ENCODE peak calls at places on chromosome 15, in eight cellular contexts. One of them, this sample, is unnamed.

GRCh38 chr15:29470794-29471193 is 201.2 kb upstream of the NSMCE3 start:
- DNase-seq in Daoy: peak; percentile 37
- DNase-seq in activated naive CD4-positive, alpha-beta T cell treated with anti-CD3 and anti-CD28 coated beads, Interleukin-2, amount 50 U/mL, for 72 hours: no peak
- DNase-seq in pancreas: no peak
- DNase-seq in HTR-8/SVneo: no peak
- DNase-seq in NCI-H1436: no peak
- DNase-seq in NCI-H345: peak; percentile 65
- DNase-seq in posterior vena cava: no peak
- DNase-seq in this sample: no peak

GRCh38 chr15:54841906-54842305 is 354.8 kb downstream of the RSL24D1 start:
- DNase-seq in Daoy: no peak
- DNase-seq in activated naive CD4-positive, alpha-beta T cell treated with anti-CD3 and anti-CD28 coated beads, Interleukin-2, amount 50 U/mL, for 72 hours: no peak
- DNase-seq in pancreas: no peak
- DNase-seq in HTR-8/SVneo: no peak
- DNase-seq in NCI-H1436: no peak
- DNase-seq in NCI-H345: no peak
- DNase-seq in posterior vena cava: no peak
- DNase-seq in this sample: no peak

GRCh38 chr15:94164202-94164807 is 67.1 kb upstream of the MCTP2 start:
- DNase-seq in Daoy: peak; percentile 61
- DNase-seq in activated naive CD4-positive, alpha-beta T cell treated with anti-CD3 and anti-CD28 coated beads, Interleukin-2, amount 50 U/mL, for 72 hours: no peak
- DNase-seq in pancreas: peak; percentile 59
- DNase-seq in HTR-8/SVneo: peak; percentile 17
- DNase-seq in NCI-H1436: peak; percentile 49
- DNase-seq in NCI-H345: peak; percentile 38
- DNase-seq in posterior vena cava: no peak
- DNase-seq in this sample: peak; percentile 36

GRCh38 chr15:93166675-93167074 is 77.7 kb upstream of the RGMA start:
- DNase-seq in Daoy: no peak
- DNase-seq in activated naive CD4-positive, alpha-beta T cell treated with anti-CD3 and anti-CD28 coated beads, Interleukin-2, amount 50 U/mL, for 72 hours: no peak
- DNase-seq in pancreas: no peak
- DNase-seq in HTR-8/SVneo: no peak
- DNase-seq in NCI-H1436: no peak
- DNase-seq in NCI-H345: no peak
- DNase-seq in posterior vena cava: no peak
- DNase-seq in this sample: no peak

GRCh38 chr15:51387699-51388041 is 46.2 kb downstream of the GLDN start:
- DNase-seq in Daoy: no peak
- DNase-seq in activated naive CD4-positive, alpha-beta T cell treated with anti-CD3 and anti-CD28 coated beads, Interleukin-2, amount 50 U/mL, for 72 hours: no peak
- DNase-seq in pancreas: no peak
- DNase-seq in HTR-8/SVneo: no peak
- DNase-seq in NCI-H1436: no peak
- DNase-seq in NCI-H345: no peak
- DNase-seq in posterior vena cava: no peak
- DNase-seq in this sample: no peak

GRCh38 chr15:90598053-90598577 is 68.4 kb downstream of the CRTC3 start:
- DNase-seq in Daoy: no peak
- DNase-seq in activated naive CD4-positive, alpha-beta T cell treated with anti-CD3 and anti-CD28 coated beads, Interleukin-2, amount 50 U/mL, for 72 hours: no peak
- DNase-seq in pancreas: no peak
- DNase-seq in HTR-8/SVneo: no peak
- DNase-seq in NCI-H1436: no peak
- DNase-seq in NCI-H345: no peak
- DNase-seq in posterior vena cava: peak; percentile 85
- DNase-seq in this sample: peak; percentile 29

GRCh38 chr15:52020253-52021085 is 1.4 kb downstream of the MAPK6 start:
- DNase-seq in Daoy: no peak
- DNase-seq in activated naive CD4-positive, alpha-beta T cell treated with anti-CD3 and anti-CD28 coated beads, Interleukin-2, amount 50 U/mL, for 72 hours: no peak
- DNase-seq in pancreas: no peak
- DNase-seq in HTR-8/SVneo: no peak
- DNase-seq in NCI-H1436: no peak
- DNase-seq in NCI-H345: no peak
- DNase-seq in posterior vena cava: no peak
- DNase-seq in this sample: peak; percentile 44

GRCh38 chr15:41683955-41684354 is 23.8 kb downstream of the MGA start:
- DNase-seq in Daoy: no peak
- DNase-seq in activated naive CD4-positive, alpha-beta T cell treated with anti-CD3 and anti-CD28 coated beads, Interleukin-2, amount 50 U/mL, for 72 hours: no peak
- DNase-seq in pancreas: no peak
- DNase-seq in HTR-8/SVneo: no peak
- DNase-seq in NCI-H1436: no peak
- DNase-seq in NCI-H345: no peak
- DNase-seq in posterior vena cava: no peak
- DNase-seq in this sample: no peak

GRCh38 chr15:64856429-64857145 is 14.9 kb downstream of the PLEKHO2 start:
- DNase-seq in Daoy: peak; percentile 59
- DNase-seq in activated naive CD4-positive, alpha-beta T cell treated with anti-CD3 and anti-CD28 coated beads, Interleukin-2, amount 50 U/mL, for 72 hours: no peak
- DNase-seq in pancreas: no peak
- DNase-seq in HTR-8/SVneo: no peak
- DNase-seq in NCI-H1436: no peak
- DNase-seq in NCI-H345: no peak
- DNase-seq in posterior vena cava: no peak
- DNase-seq in this sample: peak; percentile 57

GRCh38 chr15:72534522-72534921 is 60.4 kb downstream of the ARIH1 start:
- DNase-seq in Daoy: no peak
- DNase-seq in activated naive CD4-positive, alpha-beta T cell treated with anti-CD3 and anti-CD28 coated beads, Interleukin-2, amount 50 U/mL, for 72 hours: no peak
- DNase-seq in pancreas: no peak
- DNase-seq in HTR-8/SVneo: no peak
- DNase-seq in NCI-H1436: no peak
- DNase-seq in NCI-H345: no peak
- DNase-seq in posterior vena cava: no peak
- DNase-seq in this sample: no peak

GRCh38 chr15:37581866-37582532 is 352.4 kb upstream of the TMCO5A start:
- DNase-seq in Daoy: no peak
- DNase-seq in activated naive CD4-positive, alpha-beta T cell treated with anti-CD3 and anti-CD28 coated beads, Interleukin-2, amount 50 U/mL, for 72 hours: no peak
- DNase-seq in pancreas: no peak
- DNase-seq in HTR-8/SVneo: no peak
- DNase-seq in NCI-H1436: no peak
- DNase-seq in NCI-H345: no peak
- DNase-seq in posterior vena cava: no peak
- DNase-seq in this sample: no peak

This sample was measured in choroid plexus epithelial cell.